ENCODE peak calls at places on chromosomes 1 and 21, in eight cellular contexts. N is endodermal cell, E is hepatocyte, W is cardiac muscle cell, B is SJCRH30, K is prostate gland, A is fibroblast of lung, T is A549. L is an unnamed sample.
A peak's percentile ranks its signal among the peaks of the same experiment; 100 is the strongest.

GRCh38 chr1:180964609-180965008 is 51.9 kb downstream of the KIAA1614 start:
- DNase-seq in A (no peak), T (no peak), B (no peak), W (no peak), K (no peak), N (peak; percentile 20), E (no peak), L (no peak)

GRCh38 chr21:40841524-40842196 is 5.3 kb downstream of the DSCAM start:
- DNase-seq in E (peak; percentile 86), N (peak; percentile 93), W (peak; percentile 88), T (peak; percentile 42), B (peak; percentile 4), A (no peak), K (peak; percentile 64), L (no peak)

GRCh38 chr1:109783436-109783835 is 19.7 kb upstream of the EPS8L3 start:
- DNase-seq in N (peak; percentile 86), W (peak; percentile 45), E (no peak), T (peak; percentile 90), K (peak; percentile 76), A (peak; percentile 76), B (peak; percentile 35), L (peak; percentile 52)

GRCh38 chr1:42290130-42290529 is 44.9 kb downstream of the FOXJ3 start:
- DNase-seq in B (no peak), A (no peak), T (no peak), E (no peak), N (no peak), W (no peak), K (no peak), L (no peak)

GRCh38 chr1:204207136-204207616 is 6.6 kb downstream of the GOLT1A start:
- DNase-seq in A (peak; percentile 12), W (peak; percentile 79), E (peak; percentile 79), T (peak; percentile 37), N (peak; percentile 97), K (peak; percentile 65), B (peak; percentile 84), L (peak; percentile 25)

GRCh38 chr1:64745181-64745985 is 508 bp downstream of the RAVER2 start:
- DNase-seq in N (peak; percentile 78), W (peak; percentile 52), T (peak; percentile 37), E (peak; percentile 58), B (peak; percentile 58), K (peak; percentile 31), A (peak; percentile 59), L (no peak)

GRCh38 chr1:218982482-218982881 is 191.2 kb upstream of the LYPLAL1 start:
- DNase-seq in K (no peak), E (no peak), W (no peak), T (no peak), B (no peak), N (no peak), A (no peak), L (no peak)

GRCh38 chr1:184483101-184483813 is 96.4 kb downstream of the C1orf21 start:
- DNase-seq in K (peak; percentile 61), W (no peak), B (peak; percentile 3), A (peak; percentile 83), N (no peak), T (no peak), E (no peak), L (no peak)

GRCh38 chr1:107648071-107648470 is 316.9 kb downstream of the VAV3 start:
- DNase-seq in W (no peak), E (no peak), T (peak; percentile 15), A (peak; percentile 63), N (no peak), K (no peak), B (no peak), L (no peak)

GRCh38 chr1:53139911-53140310 is 2.5 kb downstream of the SLC1A7 start:
- DNase-seq in B (no peak), E (no peak), T (peak; percentile 29), N (no peak), A (peak; percentile 89), W (no peak), K (no peak), L (no peak)

GRCh38 chr1:58156124-58156468 is 390.4 kb downstream of the OMA1 start:
- DNase-seq in K (no peak), A (no peak), E (no peak), W (no peak), B (no peak), T (no peak), N (no peak), L (no peak)

GRCh38 chr1:3734602-3735001 is 17.6 kb upstream of the CCDC27 start:
- DNase-seq in A (no peak), W (no peak), B (no peak), T (no peak), K (no peak), N (no peak), E (no peak), L (no peak)

GRCh38 chr1:197465528-197466205 is 197.6 kb downstream of the CRB1 start:
- DNase-seq in B (no peak), E (no peak), W (no peak), N (no peak), A (no peak), T (no peak), K (no peak), L (no peak)

GRCh38 chr1:223815865-223816264 is 29.9 kb downstream of the TP53BP2 start:
- DNase-seq in B (no peak), K (no peak), T (no peak), W (no peak), E (no peak), A (no peak), N (no peak), L (peak; percentile 78)

GRCh38 chr21:38683222-38683621 is 122.5 kb upstream of the ETS2 start:
- DNase-seq in N (no peak), A (peak; percentile 20), W (no peak), E (no peak), K (no peak), T (no peak), B (no peak), L (no peak)

GRCh38 chr1:175130649-175131045 is 61.9 kb downstream of the KIAA0040 start:
- DNase-seq in E (no peak), A (no peak), B (no peak), N (no peak), K (no peak), T (no peak), W (no peak), L (no peak)

GRCh38 chr1:175129182-175129581 is 61.5 kb downstream of the TNN start:
- DNase-seq in E (no peak), N (peak; percentile 40), K (no peak), W (no peak), B (no peak), T (no peak), A (peak; percentile 77), L (no peak)

GRCh38 chr1:175131100-175131499 is 61.5 kb downstream of the KIAA0040 start:
- DNase-seq in B (no peak), N (peak; percentile 5), A (no peak), E (no peak), K (no peak), T (no peak), W (no peak), L (no peak)

GRCh38 chr1:175129644-175129996 is 62.0 kb downstream of the TNN start:
- DNase-seq in W (no peak), K (no peak), A (no peak), T (no peak), N (no peak), B (no peak), E (no peak), L (no peak)

GRCh38 chr1:175129997-175130648 is 62.5 kb downstream of the KIAA0040 start:
- DNase-seq in E (no peak), T (no peak), N (peak; percentile 84), A (no peak), W (no peak), B (no peak), K (no peak), L (no peak)
- H3K4me1 ChIP-seq in E (peaks cover 12% of the 10 kb centered on the region), T (no peaks in the 10 kb centered on the region), N (peaks cover 14% of the 10 kb centered on the region), A (peaks cover 2% of the 10 kb centered on the region), W (no peaks in the 10 kb centered on the region), B (no peaks in the 10 kb centered on the region), K (no peaks in the 10 kb centered on the region), L (no peaks in the 10 kb centered on the region)

DNA sequence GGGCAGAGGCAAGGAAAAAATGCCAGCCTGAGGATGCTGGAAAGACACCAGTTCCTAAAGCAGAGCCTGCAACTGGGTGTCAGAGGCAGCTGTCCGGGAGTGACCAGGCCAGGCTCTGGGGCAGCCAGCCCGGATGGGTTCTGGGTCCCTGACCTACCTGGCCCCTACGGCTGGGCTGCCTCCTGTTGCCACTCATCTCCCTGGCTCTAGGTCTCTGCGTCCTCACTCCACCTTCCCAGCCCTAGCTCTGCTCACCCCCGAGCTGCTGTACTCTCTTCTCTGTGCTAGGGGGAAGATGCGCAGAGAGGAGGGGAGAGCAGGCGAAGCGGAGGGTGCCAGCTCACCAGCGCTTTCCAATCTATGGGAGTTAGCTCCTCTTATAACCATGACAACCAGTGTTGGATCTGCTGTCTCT is 9.0 kb downstream of the ARHGEF2 start:
- DNase-seq in T (no peak), E (no peak), B (no peak), K (no peak), A (no peak), W (no peak), N (no peak), L (no peak)
- H3K4me1 ChIP-seq in T (peaks cover 64% of the 10 kb centered on the region), E (peaks cover 9% of the 10 kb centered on the region), B (peaks cover 52% of the 10 kb centered on the region), K (peaks cover 4% of the 10 kb centered on the region), A (peaks cover 48% of the 10 kb centered on the region), W (peaks cover 40% of the 10 kb centered on the region), N (peaks cover 50% of the 10 kb centered on the region), L (peaks cover 52% of the 10 kb centered on the region)

GRCh38 chr21:44912158-44912473 is 8.6 kb downstream of the ITGB2 start:
- DNase-seq in K (no peak), A (no peak), B (no peak), N (no peak), W (no peak), T (no peak), E (no peak), L (no peak)
- H3K4me1 ChIP-seq in K (peaks cover 14% of the 10 kb centered on the region), A (no peaks in the 10 kb centered on the region), B (peaks cover 62% of the 10 kb centered on the region), N (peaks cover 10% of the 10 kb centered on the region), W (peaks cover 16% of the 10 kb centered on the region), T (peaks cover 44% of the 10 kb centered on the region), E (peaks cover 5% of the 10 kb centered on the region), L (peaks cover 39% of the 10 kb centered on the region)

GRCh38 chr1:11923069-11923826 is 3.0 kb downstream of the KIAA2013 start:
- DNase-seq in E (no peak), W (no peak), N (no peak), B (no peak), K (no peak), T (no peak), A (no peak), L (no peak)
- H3K4me1 ChIP-seq in E (peaks cover 17% of the 10 kb centered on the region), W (peaks cover 21% of the 10 kb centered on the region), N (no peaks in the 10 kb centered on the region), B (peaks cover 26% of the 10 kb centered on the region), K (peaks cover 12% of the 10 kb centered on the region), T (peaks cover 22% of the 10 kb centered on the region), A (peaks cover 14% of the 10 kb centered on the region), L (peaks cover 40% of the 10 kb centered on the region)

GRCh38 chr1:76284842-76285241 is 210.3 kb downstream of the ST6GALNAC3 start:
- DNase-seq in A (no peak), E (no peak), B (no peak), N (no peak), K (no peak), T (no peak), W (no peak), L (no peak)

GRCh38 chr1:76281306-76281705 is 206.8 kb downstream of the ST6GALNAC3 start:
- DNase-seq in N (no peak), A (no peak), E (no peak), W (peak; percentile 31), K (no peak), T (no peak), B (no peak), L (no peak)

GRCh38 chr1:76279387-76279748 is 204.8 kb downstream of the ST6GALNAC3 start:
- DNase-seq in T (no peak), E (peak; percentile 10), B (peak; percentile 22), K (no peak), N (no peak), W (peak; percentile 54), A (no peak), L (no peak)

GRCh38 chr1:76274302-76274701 is 199.8 kb downstream of the ST6GALNAC3 start:
- DNase-seq in W (no peak), E (no peak), T (no peak), A (no peak), N (no peak), K (no peak), B (no peak), L (no peak)

GRCh38 chr1:76278711-76279386 is 204.3 kb downstream of the ST6GALNAC3 start:
- DNase-seq in W (no peak), K (no peak), N (no peak), B (no peak), T (no peak), A (no peak), E (no peak), L (no peak)
- H3K4me1 ChIP-seq in W (peaks cover 8% of the 10 kb centered on the region), K (no peaks in the 10 kb centered on the region), N (no peaks in the 10 kb centered on the region), B (peaks cover 2% of the 10 kb centered on the region), T (no peaks in the 10 kb centered on the region), A (no peaks in the 10 kb centered on the region), E (no peaks in the 10 kb centered on the region), L (no peaks in the 10 kb centered on the region)